ENCODE peak calls at places on chromosomes 11 and 22, in eight cellular contexts. M, J, Z, X, I, P, O and G are unnamed samples.

GRCh38 chr11:12089473-12089872 is 20.9 kb upstream of the MICAL2 start:
- DNase-seq in Z (peak), O (no peak), M (no peak), X (no peak), I (no peak), P (no peak), J (no peak), G (no peak)

GRCh38 chr11:83051760-83052671 is 19.7 kb downstream of the RAB30 start:
- DNase-seq in I (no peak), X (no peak), Z (peak), M (peak), J (no peak), O (peak), P (peak), G (no peak)

GRCh38 chr22:22195265-22196017 is 49.1 kb upstream of the VPREB1 start:
- DNase-seq in J (peak), I (no peak), O (peak), P (peak), M (peak), Z (peak), X (peak), G (peak)

GRCh38 chr11:128772814-128773213 is 78.9 kb downstream of the FLI1 start:
- DNase-seq in P (no peak), O (no peak), M (no peak), I (no peak), Z (no peak), X (no peak), J (peak), G (no peak)

GRCh38 chr22:30290679-30291333 is 1.5 kb upstream of the CASTOR1 start:
- DNase-seq in X (peak), P (peak), J (peak), I (peak), O (no peak), M (no peak), Z (peak), G (no peak)

GRCh38 chr22:50012201-50013181 is at the start of gene IL17REL:
- DNase-seq in O (peak), M (peak), Z (peak), X (no peak), P (peak), I (no peak), J (no peak), G (no peak)

GRCh38 chr11:42161886-42162285 is 702.4 kb upstream of the LRRC4C start:
- DNase-seq in Z (no peak), P (peak), O (no peak), J (no peak), I (no peak), X (no peak), M (no peak), G (no peak)

GRCh38 chr11:84887055-84887629 is 740.0 kb downstream of the DLG2 start:
- DNase-seq in P (peak), X (no peak), I (no peak), J (no peak), O (no peak), Z (peak), M (no peak), G (no peak)

GRCh38 chr11:127098684-127099083 is 98.1 kb upstream of the KIRREL3 start:
- DNase-seq in Z (no peak), O (no peak), I (no peak), P (no peak), X (peak), M (peak), J (no peak), G (no peak)

GRCh38 chr22:17105143-17106129 is 15.7 kb downstream of the TMEM121B start:
- DNase-seq in O (peak), P (no peak), X (no peak), Z (no peak), I (no peak), J (no peak), M (no peak), G (no peak)

GRCh38 chr11:9711454-9712307 is 47.8 kb downstream of the SWAP70 start:
- DNase-seq in P (no peak), M (no peak), Z (no peak), O (no peak), I (no peak), X (no peak), J (no peak), G (no peak)

GRCh38 chr22:49903322-49904039 is 14.8 kb downstream of the ALG12 start:
- DNase-seq in I (no peak), Z (no peak), J (peak), O (no peak), X (no peak), P (no peak), M (no peak), G (no peak)

GRCh38 chr11:92246637-92247036 is 22.0 kb downstream of the FAT3 start:
- DNase-seq in I (no peak), X (no peak), M (no peak), P (no peak), O (no peak), J (no peak), Z (no peak), G (no peak)

GRCh38 chr11:111298466-111299110 is at the start of gene POU2AF3:
- DNase-seq in O (no peak), Z (no peak), J (no peak), X (no peak), I (no peak), M (no peak), P (no peak), G (no peak)

GRCh38 chr11:61369372-61370348 is 7.5 kb downstream of the TMEM138 start:
- DNase-seq in P (peak), O (no peak), X (no peak), J (no peak), I (no peak), M (no peak), Z (peak), G (no peak)

GRCh38 chr11:124041254-124041653 is at the start of gene OR10G7:
- DNase-seq in X (no peak), O (no peak), P (no peak), J (peak), Z (no peak), I (no peak), M (no peak), G (no peak)

GRCh38 chr11:18235394-18235926 is 1.1 kb downstream of the SAA4 start:
- DNase-seq in X (peak), Z (no peak), P (no peak), M (peak), I (no peak), J (no peak), O (no peak), G (no peak)

GRCh38 chr11:2553886-2554285 is 109.1 kb downstream of the KCNQ1 start:
- DNase-seq in J (no peak), I (no peak), O (no peak), Z (no peak), X (no peak), M (no peak), P (no peak), G (no peak)

GRCh38 chr11:60343094-60343704 is 16.1 kb downstream of the MS4A6E start:
- DNase-seq in I (no peak), X (peak), O (peak), Z (peak), J (no peak), P (peak), M (no peak), G (no peak)

GRCh38 chr22:22593964-22594656 is 35.0 kb upstream of the PRAME start:
- DNase-seq in Z (peak), X (peak), M (peak), I (no peak), P (peak), O (peak), J (peak), G (no peak)

GRCh38 chr11:36564376-36565032 is 3.3 kb upstream of the RAG1 start:
- DNase-seq in Z (peak), I (no peak), X (peak), J (peak), P (peak), M (peak), O (peak), G (no peak)

GRCh38 chr11:132101861-132102260 is 731.4 kb downstream of the NTM start:
- DNase-seq in M (no peak), Z (peak), X (no peak), J (no peak), O (no peak), P (peak), I (no peak), G (no peak)

GRCh38 chr22:28799834-28800307 is 498 bp downstream of the XBP1 start:
- DNase-seq in P (peak), O (peak), X (peak), M (peak), Z (peak), J (peak), I (no peak), G (peak)

GRCh38 chr11:34149786-34150185 is 44.4 kb downstream of the NAT10 start:
- DNase-seq in P (peak), I (no peak), M (peak), Z (no peak), J (no peak), X (peak), O (peak), G (no peak)

GRCh38 chr22:46830001-46830715 is 67.7 kb downstream of the TBC1D22A start:
- DNase-seq in X (no peak), Z (peak), J (no peak), P (peak), M (no peak), I (no peak), O (peak), G (no peak)

GRCh38 chr11:1360835-1361357 is 28.8 kb upstream of the BRSK2 start:
- DNase-seq in X (no peak), J (no peak), M (no peak), O (peak), I (no peak), P (no peak), Z (no peak), G (no peak)

GRCh38 chr11:66810576-66811185 is 32.6 kb upstream of the RCE1 start:
- DNase-seq in P (no peak), O (no peak), J (no peak), X (no peak), I (no peak), M (no peak), Z (no peak), G (no peak)

GRCh38 chr11:32446227-32446626 is 10.9 kb upstream of the WT1 start:
- DNase-seq in Z (no peak), M (no peak), X (no peak), O (no peak), J (no peak), P (no peak), I (no peak), G (no peak)

GRCh38 chr11:75925785-75926164 is 110.8 kb downstream of the UVRAG start:
- DNase-seq in Z (peak), M (no peak), X (no peak), O (no peak), I (no peak), J (no peak), P (no peak), G (no peak)